ENCODE peak calls at places on chromosomes 3 and 15, in nine cellular contexts. P is adrenal gland; W is thyroid gland; B is psoas muscle; V is CD8-positive, alpha-beta T cell; Q is heart right ventricle; A is ascending aorta; D is AG09309; C is fibroblast of pulmonary artery. R is an unnamed sample.
A peak's percentile ranks its signal among the peaks of the same experiment; 100 is the strongest.

GRCh38 chr3:167863811-167864558 is 128.5 kb downstream of the SERPINI1 start:
- DNase-seq in P (no peak), W (no peak), B (peak; percentile 7), V (no peak), Q (peak; percentile 13), A (no peak), D (no peak), C (no peak), R (no peak)

GRCh38 chr15:74616020-74616939 is 644 bp downstream of the CLK3 start:
- DNase-seq in P (peak; percentile 93), W (peak; percentile 90), B (peak; percentile 79), V (peak; percentile 75), Q (peak; percentile 79), A (peak; percentile 55), D (no peak), C (peak; percentile 69), R (peak; percentile 63)

GRCh38 chr3:184965639-184966430 is 153.9 kb downstream of the VPS8 start:
- DNase-seq in P (no peak), W (no peak), B (no peak), V (no peak), Q (no peak), A (no peak), D (no peak), C (no peak), R (no peak)

GRCh38 chr3:103510760-103511159 is 1075.9 kb downstream of the ZPLD1 start:
- DNase-seq in P (no peak), W (no peak), B (no peak), V (no peak), Q (no peak), A (no peak), D (no peak), C (no peak), R (no peak)

GRCh38 chr3:106249159-106249558 is 380.3 kb upstream of the CBLB start:
- DNase-seq in P (no peak), W (no peak), B (no peak), V (no peak), Q (no peak), A (no peak), D (no peak), C (peak; percentile 12), R (peak; percentile 82)

GRCh38 chr15:74208901-74209559 is 6.4 kb upstream of the STRA6 start:
- DNase-seq in P (no peak), W (no peak), B (no peak), V (no peak), Q (no peak), A (no peak), D (no peak), C (peak; percentile 45), R (no peak)

GRCh38 chr15:19956124-19956796 is 585.3 kb downstream of the GOLGA6L6 start:
- DNase-seq in P (no peak), W (no peak), B (no peak), V (no peak), Q (no peak), A (no peak), D (no peak), C (no peak), R (no peak)

GRCh38 chr3:4819761-4820160 is 159.5 kb upstream of the BHLHE40 start:
- DNase-seq in P (no peak), W (no peak), B (no peak), V (no peak), Q (no peak), A (no peak), D (no peak), C (no peak), R (no peak)

GRCh38 chr3:66763294-66763693 is 234.8 kb upstream of the KBTBD8 start:
- DNase-seq in P (no peak), W (no peak), B (no peak), V (no peak), Q (no peak), A (no peak), D (peak; percentile 49), C (peak; percentile 84), R (peak; percentile 43)

GRCh38 chr3:50171540-50172301 is 16.6 kb downstream of the SEMA3F start:
- DNase-seq in P (no peak), W (peak; percentile 67), B (peak; percentile 52), V (no peak), Q (no peak), A (no peak), D (no peak), C (no peak), R (no peak)

GRCh38 chr3:161043343-161044035 is 61.7 kb downstream of the B3GALNT1 start:
- DNase-seq in P (no peak), W (no peak), B (no peak), V (no peak), Q (no peak), A (no peak), D (no peak), C (no peak), R (no peak)

GRCh38 chr3:13564751-13565560 is 16.0 kb downstream of the FBLN2 start:
- DNase-seq in P (no peak), W (no peak), B (peak; percentile 2), V (no peak), Q (no peak), A (no peak), D (no peak), C (no peak), R (no peak)

GRCh38 chr3:196789773-196790419 is 50.2 kb downstream of the PAK2 start:
- DNase-seq in P (no peak), W (no peak), B (no peak), V (no peak), Q (no peak), A (no peak), D (no peak), C (no peak), R (no peak)

GRCh38 chr3:4416961-4417360 is 50.1 kb downstream of the SUMF1 start:
- DNase-seq in P (no peak), W (no peak), B (peak; percentile 58), V (no peak), Q (no peak), A (peak; percentile 82), D (peak; percentile 73), C (peak; percentile 84), R (peak; percentile 96)

GRCh38 chr3:186717039-186717457 is at the start of gene KNG1:
- DNase-seq in P (no peak), W (no peak), B (no peak), V (no peak), Q (no peak), A (no peak), D (no peak), C (no peak), R (no peak)

GRCh38 chr15:42147431-42147735 is 9.1 kb downstream of the PLA2G4F start:
- DNase-seq in P (no peak), W (no peak), B (no peak), V (no peak), Q (no peak), A (no peak), D (no peak), C (no peak), R (no peak)

GRCh38 chr15:25910832-25911231 is 47.7 kb upstream of the ATP10A start:
- DNase-seq in P (no peak), W (no peak), B (no peak), V (no peak), Q (no peak), A (no peak), D (no peak), C (no peak), R (no peak)
- TF ChIP-seq CTCF in P (no peak), W (no peak), B (no peak), V (no peak), Q (no peak), A (no peak), D (no peak), C (no peak), R (no peak)

GRCh38 chr3:45950686-45951600 is 7.7 kb downstream of the CXCR6 start:
- DNase-seq in P (no peak), W (no peak), B (no peak), V (peak; percentile 79), Q (no peak), A (no peak), D (no peak), C (no peak), R (no peak)
- H3K4me3 ChIP-seq in P (no peak overlapping the region), W (no peak overlapping the region), B (no peak overlapping the region), V (peak overlapping the region; percentile 4), Q (no peak overlapping the region), A (no peak overlapping the region), D (no peak overlapping the region), C (no peak overlapping the region), R (no peak overlapping the region)

GRCh38 chr15:48719668-48720067 is 74.2 kb upstream of the FBN1 start:
- DNase-seq in P (no peak), W (no peak), B (no peak), V (no peak), Q (no peak), A (no peak), D (no peak), C (no peak), R (no peak)

GRCh38 chr15:48721061-48721810 is 75.7 kb upstream of the FBN1 start:
- DNase-seq in P (no peak), W (no peak), B (no peak), V (no peak), Q (no peak), A (no peak), D (peak; percentile 31), C (no peak), R (peak; percentile 71)

GRCh38 chr15:48720646-48721045 is 75.1 kb upstream of the FBN1 start:
- DNase-seq in P (no peak), W (no peak), B (no peak), V (no peak), Q (no peak), A (no peak), D (no peak), C (peak; percentile 42), R (peak; percentile 65)

GRCh38 chr15:48718646-48719045 is 73.1 kb upstream of the FBN1 start:
- DNase-seq in P (no peak), W (no peak), B (peak; percentile 21), V (no peak), Q (no peak), A (no peak), D (no peak), C (peak; percentile 39), R (peak; percentile 77)

DNA sequence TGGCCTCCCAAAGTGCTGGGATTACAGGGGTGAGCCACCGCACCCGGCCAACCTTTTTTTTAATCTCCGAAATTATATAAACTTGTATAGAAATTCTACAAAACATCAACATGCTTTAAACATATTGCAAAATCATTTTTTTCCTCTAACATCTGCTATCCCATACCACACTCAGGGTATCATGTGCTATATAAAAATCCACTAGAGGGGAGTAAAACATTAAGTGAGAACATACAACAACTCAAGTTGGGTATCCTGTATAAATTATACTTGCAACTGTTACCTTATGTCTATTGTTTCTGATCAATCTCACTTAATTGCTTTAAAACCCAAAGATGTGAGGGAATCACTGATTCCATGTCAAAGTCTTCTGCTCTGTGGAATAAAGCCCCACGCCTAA is 71.9 kb upstream of the FBN1 start:
- DNase-seq in P (no peak), W (no peak), B (no peak), V (no peak), Q (no peak), A (no peak), D (no peak), C (peak; percentile 46), R (peak; percentile 53)
- TF ChIP-seq CTCF in P (no peak), W (no peak), B (no peak), V (no peak), Q (no peak), A (no peak), D (peak; percentile 30), C (peak; percentile 30), R (no peak)

DNA sequence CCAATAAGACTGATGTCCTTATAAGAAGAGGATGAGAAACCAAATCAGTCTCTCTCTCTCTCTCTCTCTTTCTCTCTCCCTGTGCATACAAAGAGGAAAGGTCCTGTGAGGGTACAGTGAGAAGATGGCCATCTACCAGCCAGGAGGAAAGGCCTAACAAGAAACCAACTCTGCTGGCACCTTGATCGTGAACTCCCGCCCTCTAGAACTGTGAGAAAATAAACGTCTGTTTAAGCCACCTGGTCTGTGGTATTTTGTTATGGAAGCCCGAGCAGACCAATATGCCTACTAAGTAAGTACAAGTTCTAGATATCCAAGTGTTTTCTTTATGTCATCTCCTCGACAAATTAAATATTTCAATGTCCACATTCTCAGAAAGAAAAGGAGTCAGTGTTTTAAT is 44.9 kb upstream of the TMC3 start:
- DNase-seq in P (no peak), W (no peak), B (no peak), V (no peak), Q (no peak), A (no peak), D (no peak), C (no peak), R (no peak)
- H3K4me3 ChIP-seq in P (no peak overlapping the region), W (no peak overlapping the region), B (no peak overlapping the region), V (no peak overlapping the region), Q (no peak overlapping the region), A (no peak overlapping the region), D (no peak overlapping the region), C (no peak overlapping the region), R (no peak overlapping the region)

R was measured in fibroblast of mammary gland.